ENCODE peak calls at places on chromosomes 4 and X, in seven cellular contexts. W, D, X, O, E, U and M are unnamed samples.

GRCh38 chrX:153771261-153771681 is 7.2 kb downstream of the PLXNB3 start:
- DNase-seq in W (no peak), O (no peak), E (no peak), X (no peak), U (no peak), D (no peak), M (no peak)

GRCh38 chr4:53987761-53988171 is 76.6 kb downstream of the CHIC2 start:
- DNase-seq in E (peak; percentile 38), D (no peak), X (no peak), W (no peak), O (no peak), U (peak; percentile 28), M (peak; percentile 64)

GRCh38 chr4:44738615-44739014 is 12.3 kb upstream of the GNPDA2 start:
- DNase-seq in O (no peak), D (no peak), U (no peak), E (no peak), W (no peak), X (peak; percentile 12), M (no peak)

GRCh38 chr4:173001571-173001970 is 167.0 kb upstream of the GALNT7 start:
- DNase-seq in W (no peak), O (no peak), D (no peak), U (no peak), E (no peak), X (no peak), M (peak; percentile 59)

GRCh38 chr4:128782076-128782715 is 27.3 kb upstream of the JADE1 start:
- DNase-seq in U (no peak), O (no peak), D (peak; percentile 40), E (no peak), W (peak; percentile 59), X (no peak), M (no peak)

GRCh38 chr4:124903995-124904722 is 191.6 kb upstream of the ANKRD50 start:
- DNase-seq in O (peak; percentile 31), X (peak; percentile 51), U (no peak), W (no peak), E (no peak), D (no peak), M (peak; percentile 59)

GRCh38 chrX:10648608-10649007 is 28.2 kb upstream of the MID1 start:
- DNase-seq in X (peak; percentile 57), O (peak; percentile 34), U (no peak), E (peak; percentile 57), D (no peak), W (no peak), M (peak; percentile 54)

GRCh38 chr4:15234585-15235126 is 193.2 kb upstream of the C1QTNF7 start:
- DNase-seq in D (no peak), W (no peak), O (peak; percentile 97), E (peak; percentile 98), X (no peak), U (peak; percentile 93), M (peak; percentile 89)